ENCODE peak calls at places on chromosomes 12 and 14, in ten cellular contexts. M, F, S, W, Q, C, D, H, V and G are unnamed samples.

GRCh38 chr12:29649722-29650121 is 134.0 kb downstream of the TMTC1 start:
- DNase-seq in M (no peak), C (no peak), S (no peak), H (no peak), W (no peak), V (no peak), Q (no peak), F (no peak), D (no peak), G (no peak)

GRCh38 chr12:85955127-85955526 is 81.0 kb downstream of the NTS start:
- DNase-seq in D (no peak), C (no peak), Q (no peak), W (no peak), M (no peak), S (no peak), H (no peak), V (no peak), F (no peak), G (no peak)

GRCh38 chr12:130169256-130169655 is 7.0 kb downstream of the FZD10 start:
- DNase-seq in D (no peak), H (peak; percentile 34), V (no peak), M (no peak), F (no peak), Q (no peak), W (no peak), S (no peak), C (no peak), G (no peak)

GRCh38 chr12:88993655-88994054 is 358.6 kb downstream of the DUSP6 start:
- DNase-seq in W (no peak), V (peak; percentile 83), F (peak; percentile 12), C (no peak), S (peak; percentile 18), D (no peak), Q (no peak), M (no peak), H (no peak), G (peak; percentile 5)

GRCh38 chr12:20212658-20213387 is 155.5 kb upstream of the PDE3A start:
- DNase-seq in W (peak; percentile 74), S (peak; percentile 74), V (peak; percentile 98), M (peak; percentile 69), Q (peak; percentile 84), D (peak; percentile 95), F (no peak), H (peak; percentile 93), C (no peak), G (no peak)

GRCh38 chr12:4120316-4120920 is 153.1 kb upstream of the CCND2 start:
- DNase-seq in Q (no peak), V (no peak), F (no peak), D (peak; percentile 15), C (no peak), H (peak; percentile 62), M (no peak), W (no peak), S (no peak), G (no peak)

GRCh38 chr12:54277823-54278276 is 2.1 kb downstream of the CBX5 start:
- DNase-seq in Q (no peak), H (no peak), F (peak; percentile 49), C (no peak), W (no peak), M (no peak), D (no peak), V (no peak), S (no peak), G (no peak)

GRCh38 chr12:3520168-3520567 is 29.2 kb downstream of the PRMT8 start:
- DNase-seq in V (no peak), H (no peak), M (no peak), W (no peak), F (no peak), Q (no peak), D (no peak), S (no peak), C (no peak), G (no peak)

GRCh38 chr12:71955946-71956345 is 17.3 kb downstream of the TPH2 start:
- DNase-seq in F (no peak), M (no peak), H (no peak), Q (no peak), D (no peak), V (peak; percentile 89), W (no peak), S (no peak), C (no peak), G (no peak)

GRCh38 chr12:4934651-4935050 is 24.9 kb downstream of the KCNA1 start:
- DNase-seq in H (no peak), S (no peak), D (no peak), V (peak; percentile 13), C (no peak), W (no peak), Q (no peak), M (no peak), F (no peak), G (no peak)

GRCh38 chr12:121796855-121797751 is 3.6 kb upstream of the RHOF start:
- DNase-seq in C (peak; percentile 94), F (peak; percentile 98), H (peak; percentile 98), D (peak; percentile 96), V (peak; percentile 83), S (peak; percentile 90), Q (peak; percentile 90), M (peak; percentile 94), W (peak; percentile 98), G (peak; percentile 82)

DNA sequence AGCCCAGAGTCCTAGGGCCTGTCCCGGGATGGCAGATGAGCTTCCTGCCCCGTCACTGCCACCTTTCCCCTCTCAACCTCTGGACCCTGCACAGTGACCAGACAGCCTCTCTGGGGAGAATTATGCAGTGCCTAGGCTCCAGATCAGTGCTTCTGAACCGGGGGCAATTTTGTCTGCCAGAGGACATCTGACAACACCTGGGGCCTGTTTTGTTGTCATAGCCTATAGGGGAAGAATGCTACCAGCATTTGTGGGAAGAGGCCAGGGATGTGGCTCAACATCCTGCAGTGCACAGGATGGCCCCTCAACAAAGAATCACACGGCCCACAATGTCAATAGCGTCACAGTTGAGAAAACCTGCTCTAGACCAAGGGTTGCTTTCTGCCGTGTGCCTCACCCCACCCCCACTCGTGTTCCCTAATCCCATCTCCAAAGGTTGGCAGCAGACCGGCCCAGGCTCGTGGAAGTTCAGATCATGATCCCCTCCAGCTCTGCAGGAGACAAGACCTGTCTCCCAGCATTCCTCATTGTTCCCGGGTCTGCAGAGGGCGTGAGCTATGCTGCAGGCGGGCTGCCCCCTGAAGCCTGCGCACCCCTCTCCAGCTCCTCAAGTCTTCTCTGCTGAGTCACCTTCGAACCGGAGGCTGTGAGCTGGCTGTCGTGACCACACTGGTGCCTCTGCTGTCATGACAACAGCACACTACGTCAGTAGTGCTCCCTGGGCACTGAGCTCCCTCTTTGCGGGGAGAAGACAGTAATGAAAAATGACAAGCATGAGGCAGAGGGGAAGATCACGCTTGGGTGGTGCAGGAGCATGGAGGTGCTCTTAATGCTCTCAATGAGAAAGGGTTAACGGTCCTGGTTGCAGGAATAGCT is 2.0 kb upstream of the GAPDH start:
- DNase-seq in D (peak; percentile 90), W (peak; percentile 84), M (no peak), Q (peak; percentile 64), F (peak; percentile 92), C (peak; percentile 87), V (peak; percentile 99), S (peak; percentile 89), H (peak; percentile 88), G (peak; percentile 94)
- TF ChIP-seq POLR2A in D (no peak), W (no peak), M (no peak), Q (no peak), F (peak; percentile 60), C (no peak), V (peak; percentile 74), S (peak; percentile 58), H (no peak), G (peak; percentile 73)

DNA sequence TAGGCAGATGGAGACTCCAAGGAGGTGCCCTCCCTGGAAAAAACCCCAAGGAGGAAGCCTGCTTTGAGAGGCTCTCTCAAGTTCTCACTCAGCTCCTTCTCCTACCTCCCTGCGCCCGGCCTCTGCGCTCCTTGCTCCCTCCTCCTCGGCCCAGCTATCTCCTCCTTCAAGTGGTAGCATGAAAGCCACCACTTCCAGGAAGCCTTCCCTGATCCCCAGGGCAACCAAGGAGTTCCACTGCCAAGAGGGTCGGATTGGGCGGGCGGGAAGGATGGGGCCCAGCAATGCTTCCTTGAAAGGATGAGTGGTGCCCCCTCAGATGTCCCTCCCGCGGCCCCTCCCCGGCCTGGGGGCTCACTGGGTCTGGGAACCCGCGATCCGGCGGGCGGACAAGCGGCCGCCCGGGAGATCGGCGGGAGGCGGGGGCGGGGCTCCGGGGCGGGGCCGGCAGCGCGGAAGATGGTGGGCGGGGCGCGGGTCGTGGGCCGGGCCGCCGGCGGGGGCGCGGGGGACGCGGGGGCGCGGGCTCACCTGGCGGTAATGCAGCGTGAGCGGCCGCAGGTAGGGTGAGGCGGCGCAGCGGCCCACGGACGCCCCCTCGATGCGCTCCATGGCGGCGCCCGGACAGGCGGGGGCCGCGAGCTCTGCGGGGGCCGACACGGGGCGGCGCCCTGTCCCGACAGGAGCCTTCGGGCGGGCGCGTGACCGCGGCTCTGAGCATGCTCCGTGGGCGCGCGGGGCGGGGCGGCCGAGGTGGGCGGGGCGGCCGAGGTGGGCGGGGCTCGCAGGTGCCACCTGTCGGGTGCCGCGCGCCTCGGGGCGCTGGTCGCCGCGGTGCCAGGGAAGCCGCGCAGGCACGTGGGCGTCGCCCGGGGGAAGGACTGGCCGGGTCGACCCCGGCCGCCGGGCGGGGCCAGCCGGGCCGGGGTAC is at the start of gene NUDT14:
- DNase-seq in F (peak; percentile 73), C (peak; percentile 95), Q (peak; percentile 70), H (peak; percentile 94), S (peak; percentile 85), V (peak; percentile 25), W (peak; percentile 88), M (no peak), D (no peak), G (peak; percentile 79)
- TF ChIP-seq POLR2A in F (no peak), C (no peak), Q (no peak), H (no peak), S (peak; percentile 45), V (no peak), W (no peak), M (no peak), D (no peak), G (no peak)

GRCh38 chr12:32178341-32179010 is 71.8 kb downstream of the BICD1 start:
- DNase-seq in S (no peak), W (no peak), H (no peak), M (no peak), C (no peak), Q (no peak), V (no peak), F (no peak), D (no peak), G (no peak)
- TF ChIP-seq POLR2A in S (no peak), W (no peak), H (no peak), M (no peak), C (no peak), Q (no peak), V (no peak), F (no peak), D (no peak), G (no peak)

DNA sequence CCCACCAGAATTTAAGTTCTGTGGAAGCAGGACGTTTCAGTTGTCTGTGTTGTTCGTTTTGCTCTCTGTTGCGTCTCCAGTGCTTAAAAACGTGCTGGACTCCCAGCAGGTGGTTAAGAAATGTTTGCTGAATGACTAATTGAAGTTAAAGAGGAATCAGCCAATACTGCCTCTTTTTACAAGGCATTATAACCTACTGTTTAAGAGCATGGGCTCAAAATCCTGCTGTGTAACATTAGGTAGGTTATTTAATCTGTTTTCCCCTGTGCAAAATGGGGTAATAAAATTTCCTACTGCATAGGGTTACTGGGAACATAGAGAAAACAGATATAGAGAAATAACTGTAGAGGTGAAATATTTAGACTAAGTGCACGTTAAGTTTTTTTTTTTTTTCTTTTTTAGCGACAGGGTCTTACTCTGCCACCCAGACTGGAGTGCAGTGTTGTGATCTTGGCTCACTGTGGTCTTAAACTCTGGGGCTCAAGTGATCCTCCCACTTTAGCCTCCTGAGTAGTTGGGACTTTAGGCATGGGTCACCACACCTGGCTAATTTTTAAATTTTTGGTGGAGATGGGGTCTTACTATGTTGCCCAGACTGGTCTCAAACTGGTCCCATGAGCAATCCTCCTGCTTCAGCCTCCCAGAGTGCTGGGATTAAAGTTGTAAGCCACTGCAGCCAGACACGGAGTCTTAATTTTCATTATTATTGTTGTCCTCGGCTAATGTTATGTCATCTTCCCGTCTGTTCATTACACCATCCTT is 139.4 kb upstream of the PRICKLE1 start:
- DNase-seq in D (no peak), H (no peak), V (no peak), W (no peak), Q (no peak), M (no peak), F (no peak), C (no peak), S (no peak), G (no peak)
- TF ChIP-seq POLR2A in D (no peak), H (no peak), V (no peak), W (no peak), Q (no peak), M (no peak), F (no peak), C (no peak), S (no peak), G (no peak)